ENCODE peak calls at places on chromosome 13, in six cellular contexts. M is NCI-H1694, P is NCI-H510A treated with DMSO at 0.1 percent for 48 hours, S is LoVo, U is mesendoderm, Q is ACHN. E is an unnamed sample.

GRCh38 chr13:112066624-112067004 is 335 bp upstream of the SOX1 start:
- DNase-seq in M (no peak), P (no peak), S (no peak), U (peak; percentile 84), Q (no peak), E (peak; percentile 38)

GRCh38 chr13:81602236-81602635 is 1261.3 kb upstream of the SPRY2 start:
- DNase-seq in M (no peak), P (no peak), S (no peak), U (no peak), Q (no peak), E (no peak)

GRCh38 chr13:97946951-97947588 is 6.4 kb upstream of the IPO5 start:
- DNase-seq in M (no peak), P (no peak), S (no peak), U (no peak), Q (no peak), E (peak; percentile 89)

GRCh38 chr13:50229935-50230334 is 214.7 kb downstream of the KCNRG start:
- DNase-seq in M (no peak), P (no peak), S (no peak), U (no peak), Q (no peak), E (peak; percentile 23)

GRCh38 chr13:73169971-73170370 is 111.2 kb downstream of the KLF5 start:
- DNase-seq in M (no peak), P (no peak), S (no peak), U (peak; percentile 74), Q (no peak), E (peak; percentile 13)

GRCh38 chr13:50991624-50992610 is 82.3 kb downstream of the RNASEH2B start:
- DNase-seq in M (peak; percentile 65), P (no peak), S (no peak), U (no peak), Q (no peak), E (no peak)

GRCh38 chr13:110017379-110017778 is 231.0 kb upstream of the IRS2 start:
- DNase-seq in M (no peak), P (no peak), S (peak; percentile 74), U (peak; percentile 96), Q (peak; percentile 94), E (peak; percentile 98)

GRCh38 chr13:27792393-27793218 is at the start of gene GSX1:
- DNase-seq in M (no peak), P (no peak), S (no peak), U (peak; percentile 87), Q (peak; percentile 65), E (peak; percentile 74)

GRCh38 chr13:96947343-96947910 is 46.8 kb downstream of the OXGR1 start:
- DNase-seq in M (no peak), P (no peak), S (no peak), U (no peak), Q (no peak), E (no peak)

GRCh38 chr13:36819064-36819810 is at the start of gene RFXAP:
- DNase-seq in M (peak; percentile 67), P (peak; percentile 84), S (peak; percentile 90), U (peak; percentile 93), Q (peak; percentile 77), E (peak; percentile 83)

GRCh38 chr13:59790626-59791025 is 373.1 kb downstream of the DIAPH3 start:
- DNase-seq in M (no peak), P (no peak), S (no peak), U (no peak), Q (no peak), E (peak; percentile 4)

GRCh38 chr13:42524487-42525034 is 49.4 kb upstream of the TNFSF11 start:
- DNase-seq in M (no peak), P (no peak), S (no peak), U (no peak), Q (peak; percentile 49), E (peak; percentile 17)

E was measured in fibroblast of lung.